ENCODE peak calls at places on chromosomes 12 and 14, in six cellular contexts. O is Karpas-422, K is MM.1S, Q is astrocyte, P is IMR-90, E is OCI-LY7. N is an unnamed sample.

GRCh38 chr12:68100241-68100640 is 59.3 kb downstream of the IFNG start:
- DNase-seq in O (no peak), K (no peak), Q (no peak), P (no peak), E (no peak), N (peak; percentile 59)

GRCh38 chr12:85968606-85969005 is 94.5 kb downstream of the NTS start:
- DNase-seq in O (no peak), K (no peak), Q (no peak), P (no peak), E (no peak), N (no peak)

GRCh38 chr12:122880668-122881067 is 15.3 kb downstream of the VPS37B start:
- DNase-seq in O (peak; percentile 73), K (no peak), Q (no peak), P (peak; percentile 51), E (peak; percentile 66), N (no peak)

GRCh38 chr14:21556378-21557083 is 23.3 kb downstream of the OR10G3 start:
- DNase-seq in O (no peak), K (no peak), Q (no peak), P (no peak), E (no peak), N (no peak)

GRCh38 chr12:96720363-96720705 is 186.7 kb upstream of the NEDD1 start:
- DNase-seq in O (peak; percentile 42), K (peak; percentile 84), Q (no peak), P (no peak), E (peak; percentile 22), N (peak; percentile 11)

GRCh38 chr12:112408621-112409020 is 784 bp downstream of the RPL6 start:
- DNase-seq in O (no peak), K (no peak), Q (no peak), P (no peak), E (no peak), N (peak; percentile 15)

GRCh38 chr14:101046071-101046470 is 142.5 kb upstream of the RTL1 start:
- DNase-seq in O (no peak), K (no peak), Q (no peak), P (no peak), E (no peak), N (no peak)

GRCh38 chr12:7916936-7917335 is 19.1 kb downstream of the SLC2A3 start:
- DNase-seq in O (no peak), K (no peak), Q (no peak), P (no peak), E (no peak), N (no peak)

GRCh38 chr12:117330441-117331113 is 30.8 kb downstream of the NOS1 start:
- DNase-seq in O (no peak), K (no peak), Q (no peak), P (no peak), E (no peak), N (no peak)

GRCh38 chr14:31128601-31129526 is 78.7 kb downstream of the HECTD1 start:
- DNase-seq in O (peak; percentile 89), K (no peak), Q (no peak), P (no peak), E (peak; percentile 55), N (no peak)

GRCh38 chr12:122081108-122081696 is 2.6 kb downstream of the MLXIP start:
- DNase-seq in O (no peak), K (peak; percentile 9), Q (no peak), P (no peak), E (no peak), N (peak; percentile 90)

GRCh38 chr14:90857866-90858265 is 41.6 kb upstream of the TTC7B start:
- DNase-seq in O (no peak), K (no peak), Q (no peak), P (no peak), E (no peak), N (no peak)
- H3K4me2 ChIP-seq in O (no peak overlapping the region), K (no peak overlapping the region), Q (no peak overlapping the region), P (peak overlapping the region; percentile 74), E (no peak overlapping the region), N (no peak overlapping the region)

GRCh38 chr14:70648374-70648773 is 6.7 kb downstream of the TTC9 start:
- DNase-seq in O (no peak), K (no peak), Q (no peak), P (no peak), E (no peak), N (no peak)
- H3K4me2 ChIP-seq in O (no peak overlapping the region), K (no peak overlapping the region), Q (no peak overlapping the region), P (no peak overlapping the region), E (peak overlapping the region; percentile 7), N (no peak overlapping the region)

GRCh38 chr12:110888256-110888991 is 32.0 kb downstream of the MYL2 start:
- DNase-seq in O (no peak), K (no peak), Q (no peak), P (no peak), E (no peak), N (no peak)
- H3K4me2 ChIP-seq in O (no peak overlapping the region), K (no peak overlapping the region), Q (peak overlapping the region; percentile 82), P (no peak overlapping the region), E (no peak overlapping the region), N (no peak overlapping the region)

GRCh38 chr12:71160585-71160984 is 2.8 kb upstream of the TSPAN8 start:
- DNase-seq in O (no peak), K (no peak), Q (peak; percentile 5), P (no peak), E (no peak), N (peak; percentile 5)

GRCh38 chr12:71159260-71159659 is 1.5 kb upstream of the TSPAN8 start:
- DNase-seq in O (no peak), K (no peak), Q (no peak), P (no peak), E (no peak), N (no peak)

GRCh38 chr12:71158361-71158882 is 623 bp upstream of the TSPAN8 start:
- DNase-seq in O (no peak), K (no peak), Q (peak; percentile 10), P (no peak), E (no peak), N (no peak)

GRCh38 chr12:71155228-71155627 is 2.6 kb downstream of the TSPAN8 start:
- DNase-seq in O (no peak), K (no peak), Q (no peak), P (no peak), E (no peak), N (no peak)

GRCh38 chr12:71157601-71158233 is at the start of gene TSPAN8:
- DNase-seq in O (no peak), K (no peak), Q (no peak), P (no peak), E (no peak), N (no peak)
- H3K4me2 ChIP-seq in O (no peak within 1 kb of the TSS), K (no peak within 1 kb of the TSS), Q (no peak within 1 kb of the TSS), P (no peak within 1 kb of the TSS), E (no peak within 1 kb of the TSS), N (no peak within 1 kb of the TSS)

DNA sequence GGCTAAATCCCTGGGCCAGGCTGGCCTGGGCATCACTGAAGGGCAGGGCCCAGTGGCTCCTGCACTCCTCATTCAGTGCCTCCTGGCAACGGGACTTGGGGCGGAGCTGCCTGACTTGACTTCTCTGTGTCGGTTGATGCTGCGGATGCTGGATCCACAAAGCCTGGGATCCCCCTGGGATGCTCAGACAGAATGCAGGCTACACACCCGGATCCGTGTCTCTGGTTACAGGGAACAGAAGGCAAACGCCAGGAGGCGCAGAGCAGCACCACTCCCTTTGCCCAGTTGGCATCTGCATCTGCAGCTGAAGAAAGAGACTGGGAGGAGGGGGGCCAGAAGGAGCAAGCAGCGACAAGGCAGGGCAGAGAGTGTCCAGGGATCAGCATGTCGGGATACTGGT is 154.5 kb upstream of the FKBP4 start:
- DNase-seq in O (no peak), K (no peak), Q (no peak), P (no peak), E (no peak), N (no peak)
- H3K4me2 ChIP-seq in O (no peak overlapping the region), K (no peak overlapping the region), Q (peak overlapping the region; percentile 69), P (no peak overlapping the region), E (no peak overlapping the region), N (peak overlapping the region; percentile 3)

GRCh38 chr12:9745191-9745590 is 12.3 kb upstream of the CLECL1 start:
- DNase-seq in O (no peak), K (no peak), Q (no peak), P (no peak), E (no peak), N (no peak)

GRCh38 chr12:9740109-9740750 is 7.3 kb upstream of the CLECL1 start:
- DNase-seq in O (no peak), K (no peak), Q (no peak), P (no peak), E (peak; percentile 82), N (no peak)

GRCh38 chr12:9741726-9742125 is 8.8 kb upstream of the CLECL1 start:
- DNase-seq in O (no peak), K (peak; percentile 90), Q (no peak), P (no peak), E (peak; percentile 86), N (no peak)

GRCh38 chr12:9736931-9737705 is 4.2 kb upstream of the CLECL1 start:
- DNase-seq in O (peak; percentile 76), K (no peak), Q (no peak), P (no peak), E (peak; percentile 73), N (no peak)

GRCh38 chr12:9742665-9743064 is 9.8 kb upstream of the CLECL1 start:
- DNase-seq in O (no peak), K (peak; percentile 89), Q (no peak), P (no peak), E (no peak), N (no peak)
- H3K4me2 ChIP-seq in O (peak overlapping the region; percentile 36), K (peak overlapping the region; percentile 71), Q (no peak overlapping the region), P (no peak overlapping the region), E (peak overlapping the region; percentile 76), N (no peak overlapping the region)

GRCh38 chr14:105836160-105836559 is 309.8 kb downstream of the TMEM121 start:
- DNase-seq in O (no peak), K (no peak), Q (no peak), P (no peak), E (no peak), N (no peak)

DNA sequence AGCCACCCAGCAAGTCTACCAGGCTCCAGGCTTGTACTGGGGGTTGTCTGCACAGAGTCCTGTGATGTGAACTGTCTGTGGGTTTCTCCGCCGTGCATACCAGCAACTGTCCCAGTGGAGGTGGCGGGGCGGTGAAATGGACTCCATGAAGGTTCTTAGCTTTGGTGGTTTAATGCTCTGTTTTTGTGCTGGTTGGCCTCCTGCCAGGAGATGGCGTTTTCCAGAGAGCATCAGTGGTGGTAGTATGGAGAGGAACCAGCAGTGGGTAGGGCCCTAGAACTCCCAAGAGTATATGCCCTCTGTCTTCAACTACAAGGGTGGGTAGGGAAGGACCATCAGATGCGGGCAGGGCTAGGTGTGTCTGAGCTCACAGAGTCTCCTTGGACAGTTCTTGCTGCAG is 303.8 kb downstream of the TMEM121 start:
- DNase-seq in O (no peak), K (no peak), Q (no peak), P (no peak), E (peak; percentile 59), N (no peak)
- H3K4me2 ChIP-seq in O (no peak overlapping the region), K (no peak overlapping the region), Q (no peak overlapping the region), P (no peak overlapping the region), E (peak overlapping the region; percentile 14), N (no peak overlapping the region)